ENCODE peak calls at places on chromosomes 16 and 17, in five cellular contexts. One of them, this sample, is unnamed.

GRCh38 chr17:6286239-6286638 is 148.7 kb downstream of the AIPL1 start:
- DNase-seq in IMR-90: no peak
- DNase-seq in K562: peak
- DNase-seq in GM12878: no peak
- DNase-seq in SK-N-SH: no peak
- DNase-seq in this sample: peak

GRCh38 chr16:53022374-53022773 is 30.3 kb downstream of the CHD9NB start:
- DNase-seq in K562: peak
- DNase-seq in SK-N-SH: peak
- DNase-seq in IMR-90: peak
- DNase-seq in GM12878: no peak
- DNase-seq in this sample: peak

GRCh38 chr16:84618428-84619102 is 687 bp upstream of the COTL1 start:
- DNase-seq in K562: peak
- DNase-seq in GM12878: no peak
- DNase-seq in IMR-90: peak
- DNase-seq in SK-N-SH: peak
- DNase-seq in this sample: peak

GRCh38 chr16:49464877-49465504 is 91.4 kb downstream of the C16orf78 start:
- DNase-seq in IMR-90: no peak
- DNase-seq in K562: peak
- DNase-seq in GM12878: no peak
- DNase-seq in SK-N-SH: peak
- DNase-seq in this sample: no peak

GRCh38 chr17:51439395-51440229 is 179.3 kb downstream of the UTP18 start:
- DNase-seq in SK-N-SH: no peak
- DNase-seq in IMR-90: no peak
- DNase-seq in K562: no peak
- DNase-seq in GM12878: no peak
- DNase-seq in this sample: no peak

GRCh38 chr16:17313085-17313611 is 157.6 kb downstream of the XYLT1 start:
- DNase-seq in SK-N-SH: peak
- DNase-seq in IMR-90: peak
- DNase-seq in K562: no peak
- DNase-seq in GM12878: no peak
- DNase-seq in this sample: no peak

GRCh38 chr17:45346255-45347015 is 29.6 kb upstream of the MAP3K14 start:
- DNase-seq in GM12878: no peak
- DNase-seq in IMR-90: peak
- DNase-seq in SK-N-SH: no peak
- DNase-seq in K562: no peak
- DNase-seq in this sample: no peak

GRCh38 chr17:12256380-12256995 is 235.8 kb downstream of the MAP2K4 start:
- DNase-seq in GM12878: peak
- DNase-seq in SK-N-SH: peak
- DNase-seq in IMR-90: peak
- DNase-seq in K562: peak
- DNase-seq in this sample: peak

GRCh38 chr17:45248132-45248936 is 13.6 kb downstream of the SPATA32 start:
- DNase-seq in GM12878: no peak
- DNase-seq in K562: peak
- DNase-seq in SK-N-SH: no peak
- DNase-seq in IMR-90: no peak
- DNase-seq in this sample: peak

GRCh38 chr17:57811633-57812280 is 38.1 kb downstream of the MRPS23 start:
- DNase-seq in IMR-90: no peak
- DNase-seq in K562: peak
- DNase-seq in GM12878: no peak
- DNase-seq in SK-N-SH: peak
- DNase-seq in this sample: no peak

GRCh38 chr17:45371414-45372324 is 54.8 kb upstream of the MAP3K14 start:
- DNase-seq in GM12878: no peak
- DNase-seq in SK-N-SH: peak
- DNase-seq in K562: no peak
- DNase-seq in IMR-90: peak
- DNase-seq in this sample: peak

GRCh38 chr17:72518333-72518732 is 397.5 kb downstream of the SOX9 start:
- DNase-seq in K562: no peak
- DNase-seq in IMR-90: no peak
- DNase-seq in SK-N-SH: no peak
- DNase-seq in GM12878: no peak
- DNase-seq in this sample: no peak

GRCh38 chr17:9021158-9021984 is at the start of gene NTN1:
- DNase-seq in K562: peak
- DNase-seq in SK-N-SH: peak
- DNase-seq in IMR-90: peak
- DNase-seq in GM12878: no peak
- DNase-seq in this sample: no peak

GRCh38 chr16:79307214-79307613 is 293.3 kb downstream of the MAF start:
- DNase-seq in IMR-90: no peak
- DNase-seq in K562: no peak
- DNase-seq in SK-N-SH: no peak
- DNase-seq in GM12878: no peak
- DNase-seq in this sample: no peak

GRCh38 chr17:76791053-76791980 is 53.4 kb downstream of the MFSD11 start:
- DNase-seq in K562: peak
- DNase-seq in GM12878: peak
- DNase-seq in SK-N-SH: peak
- DNase-seq in IMR-90: peak
- DNase-seq in this sample: peak

GRCh38 chr17:32349503-32349853 is 479 bp upstream of the ZNF207 start:
- DNase-seq in GM12878: no peak
- DNase-seq in SK-N-SH: peak
- DNase-seq in K562: no peak
- DNase-seq in IMR-90: no peak
- DNase-seq in this sample: peak

GRCh38 chr17:28041844-28042656 is 427 bp upstream of the NLK start:
- DNase-seq in IMR-90: peak
- DNase-seq in GM12878: no peak
- DNase-seq in SK-N-SH: no peak
- DNase-seq in K562: no peak
- DNase-seq in this sample: no peak

GRCh38 chr17:43562679-43563146 is 16.6 kb upstream of the ETV4 start:
- DNase-seq in GM12878: no peak
- DNase-seq in IMR-90: no peak
- DNase-seq in K562: no peak
- DNase-seq in SK-N-SH: no peak
- DNase-seq in this sample: no peak

GRCh38 chr16:66189951-66190350 is 176.5 kb upstream of the CDH5 start:
- DNase-seq in SK-N-SH: no peak
- DNase-seq in K562: no peak
- DNase-seq in IMR-90: peak
- DNase-seq in GM12878: no peak
- DNase-seq in this sample: no peak

GRCh38 chr17:41996855-41997164 is 20.4 kb downstream of the DNAJC7 start:
- DNase-seq in IMR-90: no peak
- DNase-seq in SK-N-SH: no peak
- DNase-seq in K562: no peak
- DNase-seq in GM12878: no peak
- DNase-seq in this sample: no peak

GRCh38 chr16:78770353-78771091 is 671.1 kb downstream of the WWOX start:
- DNase-seq in IMR-90: no peak
- DNase-seq in GM12878: no peak
- DNase-seq in K562: peak
- DNase-seq in SK-N-SH: peak
- DNase-seq in this sample: peak

GRCh38 chr17:27489045-27489715 is 32.9 kb downstream of the KSR1 start:
- DNase-seq in GM12878: no peak
- DNase-seq in IMR-90: peak
- DNase-seq in SK-N-SH: no peak
- DNase-seq in K562: no peak
- DNase-seq in this sample: peak

GRCh38 chr17:79948406-79948917 is 87.2 kb downstream of the TBC1D16 start:
- DNase-seq in K562: no peak
- DNase-seq in GM12878: no peak
- DNase-seq in SK-N-SH: no peak
- DNase-seq in IMR-90: no peak
- DNase-seq in this sample: no peak

GRCh38 chr17:55572139-55572538 is 60.9 kb upstream of the SMIM36 start:
- DNase-seq in K562: no peak
- DNase-seq in GM12878: no peak
- DNase-seq in SK-N-SH: no peak
- DNase-seq in IMR-90: no peak
- DNase-seq in this sample: no peak

GRCh38 chr16:63169100-63169499 is 1132.9 kb upstream of the CDH8 start:
- DNase-seq in K562: no peak
- DNase-seq in IMR-90: no peak
- DNase-seq in SK-N-SH: no peak
- DNase-seq in GM12878: no peak
- DNase-seq in this sample: no peak

GRCh38 chr17:488993-489757 is 136.6 kb upstream of the RPH3AL start:
- DNase-seq in GM12878: no peak
- DNase-seq in SK-N-SH: peak
- DNase-seq in IMR-90: peak
- DNase-seq in K562: no peak
- DNase-seq in this sample: no peak

GRCh38 chr17:83193336-83194188 is 114.2 kb downstream of the METRNL start:
- DNase-seq in K562: no peak
- DNase-seq in GM12878: no peak
- DNase-seq in SK-N-SH: no peak
- DNase-seq in IMR-90: no peak
- DNase-seq in this sample: no peak

GRCh38 chr16:53090271-53090590 is 35.4 kb downstream of the CHD9 start:
- DNase-seq in K562: no peak
- DNase-seq in SK-N-SH: no peak
- DNase-seq in GM12878: no peak
- DNase-seq in IMR-90: no peak
- DNase-seq in this sample: no peak

GRCh38 chr17:79707931-79708891 is 22.5 kb upstream of the ENPP7 start:
- DNase-seq in K562: peak
- DNase-seq in SK-N-SH: peak
- DNase-seq in GM12878: no peak
- DNase-seq in IMR-90: peak
- DNase-seq in this sample: peak

GRCh38 chr17:13531701-13532100 is 70.0 kb downstream of the HS3ST3A1 start:
- DNase-seq in SK-N-SH: no peak
- DNase-seq in GM12878: no peak
- DNase-seq in IMR-90: no peak
- DNase-seq in K562: no peak
- DNase-seq in this sample: no peak

GRCh38 chr17:64994281-64994680 is 62.3 kb downstream of the GNA13 start:
- DNase-seq in GM12878: no peak
- DNase-seq in SK-N-SH: no peak
- DNase-seq in IMR-90: no peak
- DNase-seq in K562: no peak
- DNase-seq in this sample: no peak

GRCh38 chr17:2170023-2170422 is 115.1 kb downstream of the HIC1 start:
- DNase-seq in IMR-90: no peak
- DNase-seq in GM12878: no peak
- DNase-seq in K562: peak
- DNase-seq in SK-N-SH: no peak
- DNase-seq in this sample: no peak

GRCh38 chr16:88639231-88640038 is 1.1 kb downstream of the IL17C start:
- DNase-seq in IMR-90: no peak
- DNase-seq in GM12878: no peak
- DNase-seq in SK-N-SH: peak
- DNase-seq in K562: no peak
- DNase-seq in this sample: no peak

GRCh38 chr17:42673885-42674754 is 2.7 kb downstream of the PLEKHH3 start:
- DNase-seq in SK-N-SH: peak
- DNase-seq in GM12878: no peak
- DNase-seq in IMR-90: peak
- DNase-seq in K562: peak
- DNase-seq in this sample: peak

DNA sequence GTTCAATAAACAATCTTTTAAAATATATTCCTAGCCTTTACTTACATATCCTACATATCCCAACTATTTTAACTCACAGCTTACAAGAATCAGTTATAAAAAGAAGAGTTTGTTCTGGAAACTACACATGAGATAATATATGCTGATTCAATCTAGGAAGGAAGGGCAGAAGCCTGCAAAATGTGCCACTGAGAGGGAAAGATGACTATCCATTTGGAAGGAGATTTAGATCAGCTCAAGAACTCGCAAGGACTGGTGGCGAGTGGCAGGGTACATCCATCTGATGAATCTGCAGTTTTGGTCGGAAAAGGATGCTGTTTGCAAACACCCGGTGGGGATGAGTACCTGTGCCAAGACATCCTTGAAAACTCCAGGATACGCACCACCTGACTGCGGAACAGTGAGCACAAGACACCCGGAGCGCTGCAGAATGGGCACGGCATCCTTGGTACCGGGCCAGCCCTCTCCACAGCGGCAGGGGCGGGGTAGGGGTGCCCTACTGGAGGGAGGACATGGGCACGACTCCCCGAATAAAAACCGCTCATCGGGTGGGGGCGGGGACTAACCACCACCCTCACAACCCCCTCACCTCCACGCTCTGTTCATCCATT is 723 bp downstream of the TRIM37 start:
- DNase-seq in K562: no peak
- DNase-seq in GM12878: no peak
- DNase-seq in SK-N-SH: peak
- DNase-seq in IMR-90: peak
- DNase-seq in this sample: peak
- TF ChIP-seq RCOR1 in K562: no peak
- TF ChIP-seq RCOR1 in GM12878: no peak
- TF ChIP-seq RCOR1 in SK-N-SH: peak
- TF ChIP-seq RCOR1 in IMR-90: no peak
- TF ChIP-seq RCOR1 in this sample: no peak

GRCh38 chr16:51382215-51382614 is 231.1 kb upstream of the SALL1 start:
- DNase-seq in K562: no peak
- DNase-seq in GM12878: no peak
- DNase-seq in IMR-90: no peak
- DNase-seq in SK-N-SH: no peak
- DNase-seq in this sample: no peak
- TF ChIP-seq RCOR1 in K562: no peak
- TF ChIP-seq RCOR1 in GM12878: no peak
- TF ChIP-seq RCOR1 in IMR-90: no peak
- TF ChIP-seq RCOR1 in SK-N-SH: no peak
- TF ChIP-seq RCOR1 in this sample: no peak

GRCh38 chr17:31096106-31096436 is 1.3 kb downstream of the NF1 start:
- DNase-seq in K562: peak
- DNase-seq in IMR-90: no peak
- DNase-seq in GM12878: no peak
- DNase-seq in SK-N-SH: peak
- DNase-seq in this sample: no peak
- TF ChIP-seq RCOR1 in K562: no peak
- TF ChIP-seq RCOR1 in IMR-90: no peak
- TF ChIP-seq RCOR1 in GM12878: no peak
- TF ChIP-seq RCOR1 in SK-N-SH: no peak
- TF ChIP-seq RCOR1 in this sample: no peak

GRCh38 chr16:68715471-68715870 is 21.6 kb upstream of the CDH1 start:
- DNase-seq in K562: no peak
- DNase-seq in IMR-90: no peak
- DNase-seq in SK-N-SH: no peak
- DNase-seq in GM12878: no peak
- DNase-seq in this sample: no peak

GRCh38 chr16:68722119-68723024 is 14.7 kb upstream of the CDH1 start:
- DNase-seq in K562: no peak
- DNase-seq in GM12878: no peak
- DNase-seq in SK-N-SH: no peak
- DNase-seq in IMR-90: no peak
- DNase-seq in this sample: no peak

GRCh38 chr16:68717684-68718083 is 19.4 kb upstream of the CDH1 start:
- DNase-seq in GM12878: no peak
- DNase-seq in SK-N-SH: no peak
- DNase-seq in IMR-90: no peak
- DNase-seq in K562: no peak
- DNase-seq in this sample: no peak

GRCh38 chr16:68718596-68718995 is 18.5 kb upstream of the CDH1 start:
- DNase-seq in SK-N-SH: no peak
- DNase-seq in IMR-90: no peak
- DNase-seq in K562: no peak
- DNase-seq in GM12878: no peak
- DNase-seq in this sample: no peak

GRCh38 chr16:68719993-68720489 is 17.1 kb upstream of the CDH1 start:
- DNase-seq in K562: no peak
- DNase-seq in GM12878: peak
- DNase-seq in SK-N-SH: no peak
- DNase-seq in IMR-90: no peak
- DNase-seq in this sample: no peak
- TF ChIP-seq RCOR1 in K562: no peak
- TF ChIP-seq RCOR1 in GM12878: no peak
- TF ChIP-seq RCOR1 in SK-N-SH: no peak
- TF ChIP-seq RCOR1 in IMR-90: no peak
- TF ChIP-seq RCOR1 in this sample: no peak

This sample was measured in A549.